ENCODE peak calls at places on chromosomes 13 and 19, in eight cellular contexts. K is dorsolateral prefrontal cortex; C is GOT3; T is left lung; E is DND-41; Z is non-pigmented ciliary epithelial cell; L is stimulated activated CD8-positive, alpha-beta memory T cell treated with anti-CD3 and anti-CD28 coated beads, Interleukin-7, amount 100 ng/mL, for 24 hours; W is GM18507. Q is an unnamed sample.

GRCh38 chr13:23889598-23890224 is 511 bp upstream of the MIPEP start:
- DNase-seq in E (no peak), C (no peak), T (no peak), W (no peak), Z (no peak), K (no peak), L (no peak), Q (peak)

GRCh38 chr13:73451120-73452029 is 392.6 kb downstream of the KLF5 start:
- DNase-seq in C (no peak), L (no peak), E (no peak), K (no peak), Z (no peak), T (no peak), W (no peak), Q (no peak)

GRCh38 chr19:47658431-47659383 is 49.8 kb downstream of the BICRA start:
- DNase-seq in W (no peak), Z (no peak), T (no peak), L (no peak), E (no peak), K (no peak), C (no peak), Q (peak)

GRCh38 chr13:21573920-21574712 is 29.9 kb downstream of the MICU2 start:
- DNase-seq in L (no peak), Z (no peak), E (no peak), K (no peak), C (no peak), T (no peak), W (no peak), Q (no peak)

GRCh38 chr13:91668844-91669495 is 270.5 kb downstream of the GPC5 start:
- DNase-seq in Z (no peak), C (no peak), K (no peak), T (no peak), E (no peak), L (no peak), W (no peak), Q (no peak)

GRCh38 chr13:49635599-49636433 is 7.5 kb downstream of the ARL11 start:
- DNase-seq in L (no peak), E (peak), T (no peak), W (no peak), Z (no peak), K (no peak), C (no peak), Q (peak)

GRCh38 chr19:28388988-28389387 is 824.0 kb downstream of the UQCRFS1 start:
- DNase-seq in W (no peak), C (no peak), L (no peak), T (no peak), E (no peak), K (no peak), Z (no peak), Q (no peak)

GRCh38 chr13:98508280-98509074 is 68.4 kb downstream of the STK24 start:
- DNase-seq in T (no peak), K (no peak), L (no peak), C (no peak), Z (peak), E (no peak), W (no peak), Q (peak)

GRCh38 chr13:114019367-114019766 is 45.5 kb upstream of the C13orf46 start:
- DNase-seq in Z (no peak), L (peak), K (no peak), E (peak), W (no peak), T (no peak), C (no peak), Q (no peak)

GRCh38 chr19:17889609-17890214 is 18.0 kb downstream of the SLC5A5 start:
- DNase-seq in W (no peak), L (no peak), C (no peak), K (no peak), E (peak), T (no peak), Z (no peak), Q (peak)

GRCh38 chr13:31179754-31180153 is 18.1 kb upstream of the HSPH1 start:
- DNase-seq in L (no peak), W (no peak), E (no peak), C (no peak), Z (no peak), K (no peak), T (no peak), Q (no peak)

GRCh38 chr13:112071011-112071901 is 4.3 kb downstream of the SOX1 start:
- DNase-seq in W (no peak), C (no peak), Z (no peak), L (no peak), E (no peak), K (no peak), T (no peak), Q (no peak)

GRCh38 chr13:42615691-42616090 is 41.7 kb downstream of the TNFSF11 start:
- DNase-seq in W (no peak), C (no peak), K (no peak), T (no peak), E (no peak), Z (no peak), L (no peak), Q (peak)

GRCh38 chr19:37551123-37551993 is 43.2 kb downstream of the ZNF571 start:
- DNase-seq in Z (no peak), T (peak), L (no peak), K (no peak), E (no peak), C (no peak), W (peak), Q (peak)

GRCh38 chr13:109166807-109167206 is 537.4 kb downstream of the MYO16 start:
- DNase-seq in K (no peak), W (peak), C (no peak), L (no peak), T (no peak), Z (no peak), E (no peak), Q (peak)